ENCODE peak calls at places on chromosome X, in five cellular contexts. I, K, G, W and A are unnamed samples.

GRCh38 chrX:15675490-15675921 is 10.9 kb upstream of the CLTRN start:
- DNase-seq in W (peak; percentile 74), G (no peak), I (peak; percentile 70), K (no peak), A (no peak)

GRCh38 chrX:115912372-115912897 is 258.1 kb upstream of the AGTR2 start:
- DNase-seq in K (no peak), W (no peak), I (no peak), G (no peak), A (peak; percentile 57)

GRCh38 chrX:153689654-153690465 is 2.1 kb downstream of the SLC6A8 start:
- DNase-seq in I (no peak), W (peak; percentile 69), G (no peak), K (no peak), A (no peak)

GRCh38 chrX:63424063-63424462 is 72.9 kb upstream of the SPIN4 start:
- DNase-seq in I (peak; percentile 40), W (no peak), K (no peak), G (no peak), A (no peak)

GRCh38 chrX:82589410-82589809 is 918.7 kb upstream of the POU3F4 start:
- DNase-seq in G (no peak), K (no peak), W (no peak), I (peak; percentile 6), A (no peak)

GRCh38 chrX:130909469-130910136 is 6.6 kb upstream of the ENOX2 start:
- DNase-seq in W (peak; percentile 18), K (no peak), I (no peak), G (no peak), A (no peak)

GRCh38 chrX:152637649-152638442 is at the start of gene GABRQ:
- DNase-seq in I (peak; percentile 54), K (peak; percentile 69), W (peak; percentile 86), G (no peak), A (no peak)

GRCh38 chrX:153623310-153624029 is 23.5 kb upstream of the DUSP9 start:
- DNase-seq in K (no peak), W (no peak), I (no peak), G (peak; percentile 79), A (no peak)

GRCh38 chrX:83501540-83501939 is 6.5 kb upstream of the POU3F4 start:
- DNase-seq in K (no peak), W (no peak), I (no peak), G (no peak), A (no peak)

GRCh38 chrX:56794404-56794803 is 65.4 kb downstream of the NBDY start:
- DNase-seq in I (no peak), G (no peak), W (no peak), K (no peak), A (no peak)

GRCh38 chrX:80808854-80809493 is 703 bp downstream of the BRWD3 start:
- DNase-seq in G (no peak), W (no peak), I (no peak), K (no peak), A (no peak)

GRCh38 chrX:138754861-138755260 is 43.3 kb upstream of the FGF13 start:
- DNase-seq in W (no peak), I (no peak), K (no peak), G (no peak), A (no peak)

GRCh38 chrX:133781174-133781573 is 204.2 kb downstream of the GPC3 start:
- DNase-seq in I (no peak), W (no peak), G (no peak), K (no peak), A (no peak)

GRCh38 chrX:98654565-98654964 is 1755.5 kb downstream of the PCDH19 start:
- DNase-seq in W (no peak), I (no peak), G (no peak), K (no peak), A (no peak)

GRCh38 chrX:134206221-134206620 is 30.8 kb upstream of the CCDC160 start:
- DNase-seq in I (no peak), K (no peak), W (no peak), G (no peak), A (no peak)

GRCh38 chrX:10450229-10450958 is 170.0 kb downstream of the MID1 start:
- DNase-seq in G (no peak), I (no peak), K (no peak), W (no peak), A (no peak)

GRCh38 chrX:17547658-17548057 is 172.7 kb downstream of the NHS start:
- DNase-seq in G (peak; percentile 4), I (peak; percentile 39), W (peak; percentile 13), K (no peak), A (peak; percentile 56)

GRCh38 chrX:21740329-21741274 is 17.3 kb downstream of the SMPX start:
- DNase-seq in G (peak; percentile 59), I (no peak), K (no peak), W (no peak), A (no peak)

GRCh38 chrX:43456906-43457305 is 199.2 kb upstream of the MAOA start:
- DNase-seq in W (no peak), I (no peak), K (no peak), G (no peak), A (no peak)

GRCh38 chrX:119646515-119646914 is 40.3 kb upstream of the NKRF start:
- DNase-seq in G (no peak), K (no peak), W (no peak), I (no peak), A (no peak)

GRCh38 chrX:140346711-140347110 is 158.2 kb downstream of the SOX3 start:
- DNase-seq in G (no peak), I (no peak), K (no peak), W (no peak), A (no peak)

GRCh38 chrX:100994352-100995281 is 25.1 kb downstream of the ARL13A start:
- DNase-seq in K (no peak), I (peak; percentile 47), W (peak; percentile 63), G (peak; percentile 72), A (peak; percentile 8)

GRCh38 chrX:71098302-71098701 is 2.7 kb downstream of the FOXO4 start:
- DNase-seq in W (peak; percentile 76), K (no peak), I (peak; percentile 15), G (no peak), A (no peak)

GRCh38 chrX:71095971-71096701 is 485 bp downstream of the FOXO4 start:
- DNase-seq in I (peak; percentile 21), K (no peak), W (no peak), G (no peak), A (no peak)

GRCh38 chrX:71096702-71097032 is 1.0 kb downstream of the FOXO4 start:
- DNase-seq in G (no peak), W (no peak), I (no peak), K (no peak), A (no peak)

GRCh38 chrX:71095033-71095432 is 618 bp upstream of the FOXO4 start:
- DNase-seq in W (peak; percentile 68), K (no peak), I (no peak), G (no peak), A (no peak)

GRCh38 chrX:71095555-71095970 is at the start of gene FOXO4:
- DNase-seq in W (peak; percentile 89), K (peak; percentile 69), I (peak; percentile 61), G (peak; percentile 75), A (no peak)
- H3K9ac ChIP-seq in W (peak within 1 kb of the TSS; percentile 95), K (peak within 1 kb of the TSS; percentile 20), I (peak within 1 kb of the TSS; percentile 62), G (peak within 1 kb of the TSS; percentile 66), A (peak within 1 kb of the TSS; percentile 64)

DNA sequence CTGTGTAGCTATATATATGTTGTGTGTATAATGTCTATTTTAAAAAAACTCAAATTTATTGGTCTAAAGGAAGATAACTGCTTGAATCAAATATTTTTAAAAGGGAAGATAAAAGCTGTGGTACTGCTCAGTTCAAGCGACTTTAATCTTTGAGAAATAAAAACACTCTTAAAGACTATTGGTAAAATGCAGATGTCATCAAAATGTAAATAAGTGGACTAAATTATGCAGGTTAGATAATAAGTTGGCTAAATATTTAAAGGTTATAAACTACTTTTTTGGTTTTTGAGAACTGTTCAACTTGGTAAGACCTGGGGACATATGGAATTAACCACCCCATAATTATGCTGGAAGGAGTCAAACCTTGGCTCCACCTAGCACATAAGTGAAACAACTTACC is 144.7 kb upstream of the ITM2A start:
- DNase-seq in W (no peak), I (no peak), K (no peak), G (no peak), A (no peak)
- TF ChIP-seq SRF in W (no peak), I (no peak), K (no peak), G (no peak), A (no peak)

DNA sequence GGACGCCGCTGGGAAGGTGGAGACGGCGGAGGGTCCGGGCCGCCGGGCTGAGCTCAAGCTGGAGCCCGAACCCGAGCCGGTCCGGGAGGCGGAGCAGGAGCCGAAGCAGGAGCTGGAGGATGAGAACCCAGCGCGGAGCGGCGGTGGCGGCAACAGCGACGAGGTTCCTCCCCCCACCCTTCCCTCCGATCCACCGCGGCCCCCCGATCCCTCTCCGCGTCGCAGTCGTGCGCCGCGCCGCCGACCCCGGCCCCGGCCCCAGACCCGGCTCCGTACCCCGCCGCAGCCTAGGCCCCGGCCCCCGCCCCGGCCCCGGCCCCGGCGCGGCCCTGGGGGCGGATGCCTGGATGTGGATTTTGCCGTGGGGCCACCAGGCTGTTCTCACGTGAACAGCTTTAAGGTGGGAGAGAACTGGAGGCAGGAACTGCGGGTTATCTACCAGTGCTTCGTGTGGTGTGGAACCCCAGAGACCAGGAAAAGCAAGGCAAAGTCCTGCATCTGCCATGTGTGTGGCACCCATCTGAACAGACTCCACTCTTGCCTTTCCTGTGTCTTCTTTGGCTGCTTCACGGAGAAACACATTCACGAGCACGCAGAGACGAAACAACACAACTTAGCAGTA is 483 bp downstream of the USP27X start:
- DNase-seq in W (no peak), K (no peak), G (no peak), I (no peak), A (no peak)
- H3K9ac ChIP-seq in W (peak overlapping the region; percentile 86), K (no peak overlapping the region), G (peak overlapping the region; percentile 87), I (peak overlapping the region; percentile 47), A (no peak overlapping the region)

DNA sequence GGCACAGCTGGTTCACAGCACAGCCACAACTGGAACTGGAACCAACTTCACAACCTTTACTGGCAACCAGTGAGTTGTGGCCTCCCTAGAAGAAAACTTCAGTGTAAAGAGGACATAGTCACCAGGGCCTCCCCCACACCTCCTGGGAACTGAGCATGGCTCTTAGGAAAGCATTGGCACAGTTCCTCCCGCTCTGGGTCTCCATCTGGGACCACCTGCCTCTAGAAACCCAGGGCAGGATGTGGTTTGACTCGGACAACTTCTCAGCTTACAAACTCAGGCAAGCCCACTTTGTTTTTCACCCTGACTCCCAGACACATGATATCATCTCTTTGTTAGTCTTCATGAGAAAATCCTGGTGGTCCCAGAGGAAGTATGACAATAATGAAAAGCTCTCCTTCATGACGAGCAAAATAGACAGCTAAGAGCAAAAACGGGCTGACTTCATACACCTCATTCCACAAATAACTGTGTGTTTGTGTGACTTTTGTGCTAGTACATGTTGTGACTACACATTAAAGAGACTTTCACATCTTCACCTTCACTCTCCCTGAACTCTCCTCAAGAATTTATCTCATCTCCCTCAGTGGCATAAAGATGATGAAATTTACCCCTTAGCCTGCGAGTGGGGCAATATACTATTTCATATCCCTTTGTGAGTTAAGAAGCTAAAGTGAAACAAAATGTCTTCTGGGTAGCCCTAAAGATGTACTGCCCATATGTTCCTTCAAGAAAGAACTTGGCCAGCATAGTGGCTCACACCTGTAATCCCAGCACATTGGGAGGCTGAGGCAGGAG is 75.4 kb downstream of the SH3KBP1 start:
- DNase-seq in I (no peak), K (no peak), W (no peak), G (no peak), A (no peak)
- TF ChIP-seq SRF in I (no peak), K (no peak), W (no peak), G (no peak), A (no peak)

GRCh38 chrX:30307466-30307865 is 1.7 kb downstream of the NR0B1 start:
- DNase-seq in I (no peak), W (no peak), K (no peak), G (no peak), A (no peak)
- H3K9ac ChIP-seq in I (no peak overlapping the region), W (no peak overlapping the region), K (no peak overlapping the region), G (no peak overlapping the region), A (no peak overlapping the region)